ENCODE peak calls at places on chromosome 9, in six cellular contexts. R is tibial artery, L is heart right ventricle, G is neural progenitor cell, V is psoas muscle, X is A673. U is an unnamed sample.

GRCh38 chr9:96565684-96566360 is 53.8 kb downstream of the CDC14B start:
- DNase-seq in X (no peak), L (no peak), V (no peak), G (peak), R (no peak), U (no peak)

GRCh38 chr9:83978992-83979811 is 813 bp downstream of the HNRNPK start:
- DNase-seq in G (peak), V (peak), L (peak), X (peak), R (peak), U (peak)

GRCh38 chr9:5042661-5043178 is 57.6 kb downstream of the JAK2 start:
- DNase-seq in V (no peak), X (no peak), R (peak), G (no peak), L (no peak), U (no peak)

GRCh38 chr9:78163834-78164233 is 72.0 kb upstream of the CEP78 start:
- DNase-seq in R (no peak), X (no peak), G (no peak), L (no peak), V (no peak), U (no peak)

GRCh38 chr9:123616707-123617106 is 260.7 kb downstream of the CRB2 start:
- DNase-seq in R (no peak), X (no peak), G (no peak), V (no peak), L (no peak), U (no peak)

GRCh38 chr9:70352356-70352755 is 62.1 kb downstream of the KLF9 start:
- DNase-seq in L (no peak), V (no peak), G (no peak), R (no peak), X (no peak), U (no peak)

GRCh38 chr9:106296426-106296825 is 566.5 kb upstream of the ZNF462 start:
- DNase-seq in R (no peak), V (no peak), X (no peak), L (no peak), G (no peak), U (no peak)

GRCh38 chr9:77896269-77897245 is 135.1 kb downstream of the GNAQ start:
- DNase-seq in V (peak), G (no peak), R (no peak), X (peak), L (no peak), U (no peak)

GRCh38 chr9:5321058-5321457 is 16.5 kb upstream of the RLN2 start:
- DNase-seq in R (no peak), L (no peak), X (no peak), V (no peak), G (no peak), U (no peak)

GRCh38 chr9:125659954-125660353 is 47.1 kb downstream of the MAPKAP1 start:
- DNase-seq in V (no peak), G (no peak), X (no peak), L (no peak), R (no peak), U (no peak)

GRCh38 chr9:36956908-36957307 is 77.2 kb downstream of the PAX5 start:
- DNase-seq in R (no peak), L (no peak), V (no peak), X (no peak), G (peak), U (no peak)

GRCh38 chr9:34413229-34413852 is 36.6 kb upstream of the MYORG start:
- DNase-seq in R (no peak), G (peak), X (peak), V (no peak), L (peak), U (no peak)

GRCh38 chr9:21708225-21708624 is 94.2 kb upstream of the MTAP start:
- DNase-seq in G (no peak), L (no peak), R (no peak), X (no peak), V (no peak), U (no peak)

GRCh38 chr9:33106827-33107621 is 30.6 kb upstream of the SMU1 start:
- DNase-seq in V (peak), R (peak), X (no peak), L (peak), G (no peak), U (peak)

DNA sequence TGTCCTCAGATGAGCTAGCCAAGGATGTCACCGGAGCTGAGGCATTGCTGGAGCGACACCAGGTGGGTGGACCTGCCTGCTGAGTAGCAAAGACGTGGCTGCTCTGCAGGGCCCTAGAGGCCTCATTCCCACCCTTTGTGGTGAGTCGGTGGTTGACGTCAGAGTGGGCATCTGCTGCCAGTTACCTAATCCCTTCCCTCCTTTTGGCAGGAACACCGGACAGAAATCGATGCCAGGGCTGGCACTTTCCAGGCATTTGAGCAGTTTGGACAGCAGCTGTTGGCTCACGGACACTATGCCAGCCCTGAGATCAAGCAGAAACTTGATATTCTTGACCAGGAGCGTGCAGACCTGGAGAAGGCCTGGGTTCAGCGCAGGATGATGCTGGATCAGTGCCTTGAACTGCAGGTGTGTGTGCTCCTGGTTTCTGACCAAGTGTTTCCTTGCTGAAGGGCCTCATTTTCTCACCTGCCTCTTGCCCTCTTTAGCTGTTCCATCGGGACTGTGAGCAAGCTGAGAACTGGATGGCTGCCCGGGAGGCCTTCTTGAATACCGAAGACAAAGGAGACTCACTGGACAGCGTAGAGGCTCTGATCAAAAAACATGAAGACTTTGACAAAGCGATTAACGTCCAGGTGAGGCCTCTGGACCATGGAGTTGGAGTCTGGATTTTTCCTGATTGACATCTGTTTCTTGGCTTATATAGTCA is 48.9 kb downstream of the DYNC2I2 start:
- DNase-seq in G (no peak), V (peak), R (peak), L (peak), X (no peak), U (peak)
- TF ChIP-seq CTCF in G (no peak), V (no peak), R (no peak), L (no peak), X (no peak), U (no peak)

DNA sequence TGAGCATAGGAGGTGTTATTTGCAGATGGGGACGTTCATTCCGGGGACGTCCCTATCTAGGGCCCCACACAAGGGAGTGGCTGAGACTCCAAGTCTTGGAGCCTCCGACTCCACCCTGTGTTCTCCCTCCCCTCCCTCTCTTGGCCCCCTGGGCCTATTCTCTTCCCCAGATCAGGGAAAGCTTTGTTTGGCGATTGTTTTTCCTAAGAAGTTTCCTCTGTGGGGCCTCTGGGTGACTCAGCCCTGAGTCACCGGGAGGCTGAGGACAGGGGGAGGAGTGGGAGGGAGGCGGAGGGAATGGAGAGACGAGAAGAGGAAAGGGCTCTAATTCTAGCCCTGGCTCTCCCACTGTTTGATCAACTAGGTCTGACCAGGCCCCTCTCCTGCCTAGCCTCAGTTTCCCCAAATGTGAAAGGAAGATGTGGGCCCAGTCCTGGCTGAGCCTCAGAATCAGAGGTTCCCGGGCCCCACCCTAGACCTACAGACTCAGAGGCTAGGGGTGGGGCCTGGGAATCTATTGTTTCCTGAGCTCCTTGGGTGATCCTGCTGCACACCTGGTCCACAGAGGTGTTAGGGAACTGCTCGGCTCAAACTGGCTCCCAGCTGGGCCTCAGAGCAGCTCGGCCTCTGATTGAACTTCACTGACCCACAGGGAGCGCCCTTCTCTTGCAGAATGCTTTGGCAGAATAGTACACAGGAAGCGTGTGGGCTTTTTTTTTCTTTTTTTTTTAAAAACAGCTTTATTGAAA is 19.2 kb downstream of the GSN start:
- DNase-seq in V (peak), X (peak), R (peak), L (peak), G (peak), U (peak)
- H3K4me3 ChIP-seq in V (peak), X (peak), R (peak), L (peak), G (peak), U (no peak)

GRCh38 chr9:120258096-120258495 is 321.9 kb downstream of the CDK5RAP2 start:
- DNase-seq in L (no peak), R (no peak), G (no peak), V (no peak), X (peak), U (no peak)
- TF ChIP-seq CTCF in L (no peak), R (no peak), G (no peak), V (no peak), X (no peak), U (no peak)

DNA sequence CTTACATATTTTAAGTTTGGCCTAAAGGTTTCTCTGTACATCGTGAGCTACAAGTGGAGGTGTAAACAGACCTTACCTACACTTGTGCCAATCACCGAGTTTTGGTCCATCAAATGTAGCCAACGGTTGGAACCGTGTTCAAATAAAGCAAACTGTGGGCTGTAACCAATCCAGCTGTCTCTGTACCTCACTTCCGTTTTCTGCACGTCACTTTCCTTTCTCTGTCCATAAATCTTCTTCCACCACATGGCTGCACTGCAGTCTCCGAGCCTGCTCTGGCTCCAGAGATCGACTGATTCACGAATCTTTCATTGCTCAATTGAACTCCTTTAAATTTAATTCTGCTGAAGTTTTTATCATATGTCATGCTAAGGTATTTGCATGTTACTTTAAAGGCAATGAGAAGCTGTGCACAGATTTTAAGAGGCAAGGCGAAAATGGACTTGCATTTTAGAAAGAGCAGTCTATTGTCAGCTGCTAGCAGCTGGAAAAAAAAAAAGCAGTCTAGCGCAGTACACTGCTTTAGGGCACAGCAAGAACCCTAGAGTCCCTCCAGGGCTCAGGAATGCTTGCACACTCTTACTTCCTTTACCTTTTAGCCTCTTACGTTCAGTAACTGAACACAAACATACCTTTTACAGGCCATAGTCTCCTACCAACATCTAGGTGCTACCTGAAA is 13.2 kb downstream of the TTC39B start:
- DNase-seq in V (no peak), R (no peak), G (no peak), X (no peak), L (no peak), U (no peak)
- H3K4me3 ChIP-seq in V (peak), R (no peak), G (no peak), X (no peak), L (no peak), U (peak)

GRCh38 chr9:129617167-129617566 is 3.7 kb downstream of the C9orf50 start:
- DNase-seq in L (no peak), V (no peak), R (no peak), G (peak), X (peak), U (no peak)
- TF ChIP-seq CTCF in L (peak), V (no peak), R (no peak), G (peak), X (peak), U (no peak)

DNA sequence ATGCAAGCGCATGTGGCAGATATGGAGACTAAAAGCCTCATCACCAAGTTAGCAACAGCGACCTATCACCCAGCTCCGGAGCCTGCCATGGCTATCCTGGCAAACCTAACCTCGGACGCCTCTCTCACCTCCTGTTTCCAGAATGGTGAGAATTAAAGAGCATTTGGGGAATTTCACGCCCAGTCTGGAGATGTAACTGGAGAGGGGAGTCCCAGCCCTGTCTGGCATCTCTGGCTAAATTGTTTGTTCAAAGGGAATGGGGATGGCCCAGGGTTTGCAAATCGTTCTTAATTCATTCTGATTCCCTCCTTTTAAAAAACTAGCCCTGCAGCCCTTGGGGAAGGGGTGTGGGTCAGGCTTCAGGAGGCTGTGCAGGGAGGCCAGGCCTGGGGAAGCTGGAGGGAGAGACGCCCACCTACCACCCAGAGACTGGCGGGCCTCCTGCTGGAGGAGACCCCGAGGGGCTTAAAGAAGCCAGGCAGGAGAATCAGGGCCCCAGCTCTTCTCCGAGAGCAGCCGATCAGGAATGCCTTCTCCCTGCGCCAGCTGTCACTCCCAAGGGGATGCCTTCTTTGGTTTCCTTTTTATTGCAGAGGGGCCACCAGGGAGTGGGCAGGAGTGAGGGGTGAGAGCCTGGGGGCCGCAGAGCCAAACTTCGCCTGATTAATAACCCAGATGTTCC is 971 bp upstream of the COL5A1 start:
- DNase-seq in X (no peak), R (no peak), V (no peak), G (peak), L (no peak), U (no peak)
- H3K4me3 ChIP-seq in X (peak), R (peak), V (peak), G (peak), L (peak), U (peak)

GRCh38 chr9:94794768-94795167 is 68.3 kb downstream of the AOPEP start:
- DNase-seq in V (no peak), R (no peak), G (no peak), X (no peak), L (no peak), U (no peak)

GRCh38 chr9:94798668-94799067 is 72.2 kb downstream of the AOPEP start:
- DNase-seq in L (no peak), R (no peak), G (no peak), X (no peak), V (no peak), U (no peak)

GRCh38 chr9:94798201-94798600 is 71.7 kb downstream of the AOPEP start:
- DNase-seq in R (no peak), V (no peak), L (no peak), G (no peak), X (no peak), U (no peak)

GRCh38 chr9:94799578-94800264 is 73.2 kb downstream of the AOPEP start:
- DNase-seq in V (no peak), R (no peak), L (no peak), X (peak), G (no peak), U (no peak)

DNA sequence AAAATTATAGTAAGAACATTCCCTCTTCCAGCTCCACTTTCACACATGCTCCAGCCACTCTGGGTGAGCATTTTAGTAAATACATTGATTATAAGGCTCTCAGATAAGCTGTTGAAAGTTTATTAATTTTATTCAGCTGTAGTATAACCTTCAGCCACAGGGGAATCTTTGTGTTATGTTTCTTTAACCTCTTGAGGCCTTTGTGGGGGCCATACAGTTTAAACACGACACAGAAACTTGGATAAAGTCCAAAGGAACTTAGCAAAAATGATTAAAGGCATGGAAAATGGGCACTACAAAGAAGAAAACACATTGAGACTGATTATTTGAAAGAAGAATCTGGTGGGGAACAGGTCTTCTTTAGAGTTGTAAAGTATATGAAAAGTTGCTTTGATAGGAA is 70.2 kb downstream of the AOPEP start:
- DNase-seq in X (no peak), L (no peak), G (no peak), V (no peak), R (no peak), U (no peak)
- TF ChIP-seq CTCF in X (no peak), L (no peak), G (no peak), V (no peak), R (no peak), U (no peak)